ENCODE peak calls at places on chromosomes 16 and 17, in six cellular contexts. One of them, this sample, is unnamed.

GRCh38 chr17:44779211-44780025 is 20.6 kb downstream of the ADAM11 start:
- DNase-seq in epithelial cell of esophagus: peak; percentile 73
- DNase-seq in fibroblast of pulmonary artery: peak; percentile 74
- DNase-seq in NT2/D1: peak; percentile 38
- DNase-seq in skeletal muscle cell: peak; percentile 31
- DNase-seq in CD8-positive, alpha-beta memory T cell: peak; percentile 76
- DNase-seq in this sample: peak; percentile 52

GRCh38 chr16:69108069-69108904 is 2.8 kb downstream of the HAS3 start:
- DNase-seq in epithelial cell of esophagus: no peak
- DNase-seq in NT2/D1: no peak
- DNase-seq in CD8-positive, alpha-beta memory T cell: no peak
- DNase-seq in fibroblast of pulmonary artery: no peak
- DNase-seq in skeletal muscle cell: no peak
- DNase-seq in this sample: no peak

GRCh38 chr16:31367875-31368274 is 12.9 kb downstream of the ITGAX start:
- DNase-seq in NT2/D1: no peak
- DNase-seq in fibroblast of pulmonary artery: no peak
- DNase-seq in CD8-positive, alpha-beta memory T cell: no peak
- DNase-seq in epithelial cell of esophagus: no peak
- DNase-seq in skeletal muscle cell: no peak
- DNase-seq in this sample: no peak

GRCh38 chr17:36550491-36551417 is 6.0 kb downstream of the GGNBP2 start:
- DNase-seq in CD8-positive, alpha-beta memory T cell: peak; percentile 59
- DNase-seq in skeletal muscle cell: no peak
- DNase-seq in NT2/D1: no peak
- DNase-seq in epithelial cell of esophagus: no peak
- DNase-seq in fibroblast of pulmonary artery: no peak
- DNase-seq in this sample: no peak

GRCh38 chr17:16491131-16491702 is 776 bp downstream of the LRRC75A start:
- DNase-seq in epithelial cell of esophagus: no peak
- DNase-seq in skeletal muscle cell: no peak
- DNase-seq in NT2/D1: no peak
- DNase-seq in fibroblast of pulmonary artery: no peak
- DNase-seq in CD8-positive, alpha-beta memory T cell: peak; percentile 21
- DNase-seq in this sample: no peak

GRCh38 chr17:301681-302299 is 50.8 kb downstream of the RPH3AL start:
- DNase-seq in skeletal muscle cell: peak; percentile 17
- DNase-seq in fibroblast of pulmonary artery: no peak
- DNase-seq in CD8-positive, alpha-beta memory T cell: no peak
- DNase-seq in NT2/D1: no peak
- DNase-seq in epithelial cell of esophagus: no peak
- DNase-seq in this sample: no peak

GRCh38 chr17:45440161-45440859 is 7.6 kb upstream of the ARHGAP27 start:
- DNase-seq in skeletal muscle cell: no peak
- DNase-seq in epithelial cell of esophagus: peak; percentile 87
- DNase-seq in CD8-positive, alpha-beta memory T cell: no peak
- DNase-seq in NT2/D1: no peak
- DNase-seq in fibroblast of pulmonary artery: peak; percentile 33
- DNase-seq in this sample: no peak

GRCh38 chr17:38705803-38706624 is 941 bp downstream of the MLLT6 start:
- DNase-seq in epithelial cell of esophagus: peak; percentile 29
- DNase-seq in NT2/D1: no peak
- DNase-seq in skeletal muscle cell: no peak
- DNase-seq in CD8-positive, alpha-beta memory T cell: peak; percentile 41
- DNase-seq in fibroblast of pulmonary artery: peak; percentile 38
- DNase-seq in this sample: no peak

GRCh38 chr17:34198519-34198918 is 56.6 kb upstream of the CCL2 start:
- DNase-seq in skeletal muscle cell: no peak
- DNase-seq in fibroblast of pulmonary artery: no peak
- DNase-seq in epithelial cell of esophagus: no peak
- DNase-seq in CD8-positive, alpha-beta memory T cell: no peak
- DNase-seq in NT2/D1: no peak
- DNase-seq in this sample: no peak

GRCh38 chr17:20302191-20302917 is 165.0 kb downstream of the LGALS9B start:
- DNase-seq in epithelial cell of esophagus: no peak
- DNase-seq in fibroblast of pulmonary artery: no peak
- DNase-seq in NT2/D1: no peak
- DNase-seq in skeletal muscle cell: no peak
- DNase-seq in CD8-positive, alpha-beta memory T cell: no peak
- DNase-seq in this sample: no peak

GRCh38 chr17:2926019-2926650 is 129.9 kb downstream of the RAP1GAP2 start:
- DNase-seq in epithelial cell of esophagus: peak; percentile 98
- DNase-seq in fibroblast of pulmonary artery: peak; percentile 23
- DNase-seq in CD8-positive, alpha-beta memory T cell: no peak
- DNase-seq in skeletal muscle cell: no peak
- DNase-seq in NT2/D1: no peak
- DNase-seq in this sample: no peak

GRCh38 chr17:70084476-70084875 is 9.5 kb downstream of the KCNJ16 start:
- DNase-seq in CD8-positive, alpha-beta memory T cell: no peak
- DNase-seq in skeletal muscle cell: no peak
- DNase-seq in NT2/D1: no peak
- DNase-seq in fibroblast of pulmonary artery: peak; percentile 24
- DNase-seq in epithelial cell of esophagus: peak; percentile 16
- DNase-seq in this sample: no peak

GRCh38 chr17:59746849-59747445 is 39.5 kb downstream of the VMP1 start:
- DNase-seq in NT2/D1: no peak
- DNase-seq in epithelial cell of esophagus: peak; percentile 65
- DNase-seq in fibroblast of pulmonary artery: peak; percentile 83
- DNase-seq in skeletal muscle cell: no peak
- DNase-seq in CD8-positive, alpha-beta memory T cell: no peak
- DNase-seq in this sample: no peak

GRCh38 chr17:75817571-75817970 is 26.6 kb downstream of the UNC13D start:
- DNase-seq in fibroblast of pulmonary artery: no peak
- DNase-seq in CD8-positive, alpha-beta memory T cell: no peak
- DNase-seq in NT2/D1: no peak
- DNase-seq in epithelial cell of esophagus: no peak
- DNase-seq in skeletal muscle cell: no peak
- DNase-seq in this sample: no peak

GRCh38 chr16:50555892-50556673 is 7.9 kb downstream of the NKD1 start:
- DNase-seq in NT2/D1: no peak
- DNase-seq in epithelial cell of esophagus: peak; percentile 11
- DNase-seq in CD8-positive, alpha-beta memory T cell: no peak
- DNase-seq in skeletal muscle cell: no peak
- DNase-seq in fibroblast of pulmonary artery: no peak
- DNase-seq in this sample: no peak

GRCh38 chr17:42310281-42311156 is 22.2 kb downstream of the STAT5A start:
- DNase-seq in NT2/D1: no peak
- DNase-seq in skeletal muscle cell: no peak
- DNase-seq in fibroblast of pulmonary artery: no peak
- DNase-seq in CD8-positive, alpha-beta memory T cell: no peak
- DNase-seq in epithelial cell of esophagus: peak; percentile 17
- DNase-seq in this sample: no peak

GRCh38 chr17:58991718-58992331 is 114.9 kb downstream of the TRIM37 start:
- DNase-seq in NT2/D1: no peak
- DNase-seq in epithelial cell of esophagus: peak; percentile 32
- DNase-seq in skeletal muscle cell: no peak
- DNase-seq in fibroblast of pulmonary artery: peak; percentile 23
- DNase-seq in CD8-positive, alpha-beta memory T cell: no peak
- DNase-seq in this sample: no peak

GRCh38 chr17:68738044-68738443 is 136.9 kb upstream of the FAM20A start:
- DNase-seq in fibroblast of pulmonary artery: peak; percentile 29
- DNase-seq in NT2/D1: no peak
- DNase-seq in CD8-positive, alpha-beta memory T cell: no peak
- DNase-seq in epithelial cell of esophagus: no peak
- DNase-seq in skeletal muscle cell: no peak
- DNase-seq in this sample: no peak

GRCh38 chr17:48586355-48586924 is 3.6 kb downstream of the HOXB3 start:
- DNase-seq in CD8-positive, alpha-beta memory T cell: no peak
- DNase-seq in NT2/D1: no peak
- DNase-seq in skeletal muscle cell: no peak
- DNase-seq in fibroblast of pulmonary artery: no peak
- DNase-seq in epithelial cell of esophagus: no peak
- DNase-seq in this sample: no peak

GRCh38 chr16:50038756-50039529 is 13.9 kb downstream of the CNEP1R1 start:
- DNase-seq in NT2/D1: no peak
- DNase-seq in epithelial cell of esophagus: no peak
- DNase-seq in CD8-positive, alpha-beta memory T cell: no peak
- DNase-seq in skeletal muscle cell: no peak
- DNase-seq in fibroblast of pulmonary artery: no peak
- DNase-seq in this sample: no peak

GRCh38 chr17:46851029-46851741 is at the start of gene WNT9B:
- DNase-seq in CD8-positive, alpha-beta memory T cell: no peak
- DNase-seq in fibroblast of pulmonary artery: no peak
- DNase-seq in epithelial cell of esophagus: peak; percentile 41
- DNase-seq in skeletal muscle cell: no peak
- DNase-seq in NT2/D1: no peak
- DNase-seq in this sample: no peak

GRCh38 chr17:28412131-28412530 is 6.1 kb upstream of the SLC46A1 start:
- DNase-seq in NT2/D1: no peak
- DNase-seq in CD8-positive, alpha-beta memory T cell: no peak
- DNase-seq in fibroblast of pulmonary artery: no peak
- DNase-seq in skeletal muscle cell: no peak
- DNase-seq in epithelial cell of esophagus: peak; percentile 81
- DNase-seq in this sample: no peak

GRCh38 chr16:12643034-12643455 is 160.6 kb downstream of the CPPED1 start:
- DNase-seq in NT2/D1: no peak
- DNase-seq in CD8-positive, alpha-beta memory T cell: no peak
- DNase-seq in fibroblast of pulmonary artery: no peak
- DNase-seq in epithelial cell of esophagus: no peak
- DNase-seq in skeletal muscle cell: no peak
- DNase-seq in this sample: no peak

GRCh38 chr17:77862890-77863813 is 95.4 kb upstream of the TNRC6C start:
- DNase-seq in fibroblast of pulmonary artery: no peak
- DNase-seq in epithelial cell of esophagus: no peak
- DNase-seq in skeletal muscle cell: no peak
- DNase-seq in CD8-positive, alpha-beta memory T cell: no peak
- DNase-seq in NT2/D1: no peak
- DNase-seq in this sample: no peak

GRCh38 chr17:13253746-13254410 is 236.1 kb upstream of the ELAC2 start:
- DNase-seq in epithelial cell of esophagus: no peak
- DNase-seq in skeletal muscle cell: no peak
- DNase-seq in fibroblast of pulmonary artery: no peak
- DNase-seq in CD8-positive, alpha-beta memory T cell: no peak
- DNase-seq in NT2/D1: no peak
- DNase-seq in this sample: no peak

GRCh38 chr17:80980397-80981061 is 11.1 kb upstream of the CHMP6 start:
- DNase-seq in CD8-positive, alpha-beta memory T cell: no peak
- DNase-seq in NT2/D1: no peak
- DNase-seq in fibroblast of pulmonary artery: peak; percentile 17
- DNase-seq in skeletal muscle cell: no peak
- DNase-seq in epithelial cell of esophagus: peak; percentile 55
- DNase-seq in this sample: no peak

DNA sequence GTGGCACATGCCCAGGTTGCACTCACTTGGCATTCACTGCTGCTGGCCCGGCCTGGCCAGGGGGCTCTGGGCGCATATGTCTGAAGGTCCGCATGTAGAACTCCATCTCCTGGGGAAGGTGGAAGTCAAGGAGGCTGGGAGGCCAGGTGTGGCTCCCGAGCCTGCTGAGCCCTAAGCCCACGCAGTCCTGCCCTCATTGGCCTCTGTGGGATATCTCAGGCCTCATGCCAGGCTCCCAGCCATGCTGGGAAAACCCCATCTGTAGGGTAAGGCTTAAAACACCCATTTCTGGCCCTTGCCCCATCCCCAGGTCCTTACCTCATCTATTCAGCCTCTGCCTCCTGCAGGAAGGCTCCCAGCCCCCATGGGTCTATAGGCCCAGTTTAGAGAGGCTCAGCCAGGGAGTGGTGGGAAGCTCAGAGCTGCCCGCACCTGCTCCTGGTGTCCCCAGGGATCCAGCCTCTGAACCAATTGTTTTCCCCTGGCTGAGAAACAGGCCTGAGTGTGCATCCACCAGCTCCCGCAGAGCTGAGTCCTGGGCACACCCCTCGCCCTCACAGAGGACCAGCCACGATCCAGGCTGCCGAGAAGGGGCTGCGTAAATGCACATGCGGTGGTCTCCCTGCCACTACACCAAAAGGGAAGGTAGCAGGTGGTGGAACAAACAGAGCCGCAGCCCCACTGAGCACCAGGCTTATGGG is 2.3 kb upstream of the TPPP3 start:
- DNase-seq in skeletal muscle cell: no peak
- DNase-seq in fibroblast of pulmonary artery: no peak
- DNase-seq in NT2/D1: no peak
- DNase-seq in CD8-positive, alpha-beta memory T cell: no peak
- DNase-seq in epithelial cell of esophagus: peak; percentile 32
- DNase-seq in this sample: no peak
- H3K4me3 ChIP-seq in skeletal muscle cell: no peak overlapping the region
- H3K4me3 ChIP-seq in fibroblast of pulmonary artery: no peak overlapping the region
- H3K4me3 ChIP-seq in NT2/D1: no peak overlapping the region
- H3K4me3 ChIP-seq in CD8-positive, alpha-beta memory T cell: no peak overlapping the region
- H3K4me3 ChIP-seq in epithelial cell of esophagus: no peak overlapping the region
- H3K4me3 ChIP-seq in this sample: no peak overlapping the region

GRCh38 chr16:88451586-88452484 is 1.2 kb upstream of the ZFPM1 start:
- DNase-seq in skeletal muscle cell: no peak
- DNase-seq in CD8-positive, alpha-beta memory T cell: peak; percentile 27
- DNase-seq in fibroblast of pulmonary artery: no peak
- DNase-seq in epithelial cell of esophagus: no peak
- DNase-seq in NT2/D1: no peak
- DNase-seq in this sample: no peak
- H3K4me3 ChIP-seq in skeletal muscle cell: peak overlapping the region; percentile 59
- H3K4me3 ChIP-seq in CD8-positive, alpha-beta memory T cell: peak overlapping the region; percentile 61
- H3K4me3 ChIP-seq in fibroblast of pulmonary artery: no peak overlapping the region
- H3K4me3 ChIP-seq in epithelial cell of esophagus: peak overlapping the region; percentile 63
- H3K4me3 ChIP-seq in NT2/D1: peak overlapping the region; percentile 32
- H3K4me3 ChIP-seq in this sample: peak overlapping the region; percentile 71

DNA sequence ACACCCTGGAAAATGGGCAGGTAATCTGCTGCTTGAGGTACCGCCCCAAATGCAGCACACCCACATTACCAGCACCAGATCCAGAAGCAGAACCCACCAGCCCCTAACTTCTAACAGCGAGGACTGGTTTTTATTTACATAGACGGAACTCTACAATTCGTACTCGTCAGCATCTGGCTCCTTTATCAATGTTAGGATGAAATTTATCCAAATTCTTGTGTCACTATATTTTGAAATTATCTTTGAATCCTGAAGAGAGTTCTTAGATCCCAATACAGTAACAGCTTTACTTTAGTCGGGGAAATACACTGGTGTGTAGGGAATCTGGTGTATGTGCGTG is 332 bp upstream of the ALG1 start:
- DNase-seq in CD8-positive, alpha-beta memory T cell: no peak
- DNase-seq in skeletal muscle cell: no peak
- DNase-seq in epithelial cell of esophagus: no peak
- DNase-seq in fibroblast of pulmonary artery: no peak
- DNase-seq in NT2/D1: no peak
- DNase-seq in this sample: no peak
- H3K4me3 ChIP-seq in CD8-positive, alpha-beta memory T cell: peak overlapping the region; percentile 69
- H3K4me3 ChIP-seq in skeletal muscle cell: peak overlapping the region; percentile 83
- H3K4me3 ChIP-seq in epithelial cell of esophagus: peak overlapping the region; percentile 86
- H3K4me3 ChIP-seq in fibroblast of pulmonary artery: peak overlapping the region; percentile 84
- H3K4me3 ChIP-seq in NT2/D1: peak overlapping the region; percentile 91
- H3K4me3 ChIP-seq in this sample: peak overlapping the region; percentile 88

DNA sequence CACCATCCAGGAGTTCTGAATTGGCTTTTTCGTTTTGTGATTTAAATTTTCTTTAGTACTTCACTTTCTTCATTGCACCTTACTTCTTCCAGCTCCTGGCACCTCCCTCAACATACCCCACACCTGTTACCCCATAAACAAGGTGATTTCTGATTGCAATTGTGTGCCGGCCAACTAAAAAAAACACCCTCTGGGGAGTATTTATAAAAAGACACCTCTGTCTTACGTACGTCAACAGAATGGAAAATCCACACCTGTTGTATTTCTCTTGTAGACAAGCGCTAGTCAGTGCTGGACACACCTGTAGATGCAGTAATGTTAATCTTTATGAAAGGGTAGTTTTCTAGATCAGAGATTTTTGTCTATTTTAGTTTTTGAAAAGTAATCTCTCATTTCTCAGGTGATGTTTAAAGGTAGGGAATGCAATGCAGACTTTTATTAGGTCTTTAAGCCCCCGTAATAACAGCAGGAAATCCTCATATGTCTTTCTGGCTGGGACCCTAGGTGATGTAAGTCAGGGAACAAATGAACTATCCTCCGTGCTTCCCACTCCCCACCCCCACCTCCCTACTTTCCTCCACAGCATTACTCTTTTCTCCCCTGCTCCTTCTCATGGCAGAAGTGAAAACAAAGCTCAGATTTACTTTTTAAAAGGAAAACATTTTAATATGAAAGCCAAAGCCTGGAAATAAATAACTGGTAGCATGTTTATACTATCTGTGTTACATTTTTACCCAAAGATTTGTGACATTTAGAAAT is 4.2 kb downstream of the MSI2 start:
- DNase-seq in epithelial cell of esophagus: no peak
- DNase-seq in CD8-positive, alpha-beta memory T cell: no peak
- DNase-seq in NT2/D1: no peak
- DNase-seq in fibroblast of pulmonary artery: no peak
- DNase-seq in skeletal muscle cell: no peak
- DNase-seq in this sample: no peak
- H3K4me3 ChIP-seq in epithelial cell of esophagus: no peak overlapping the region
- H3K4me3 ChIP-seq in CD8-positive, alpha-beta memory T cell: no peak overlapping the region
- H3K4me3 ChIP-seq in NT2/D1: no peak overlapping the region
- H3K4me3 ChIP-seq in fibroblast of pulmonary artery: no peak overlapping the region
- H3K4me3 ChIP-seq in skeletal muscle cell: no peak overlapping the region
- H3K4me3 ChIP-seq in this sample: no peak overlapping the region